ENCODE peak calls at places on chromosomes 5 and 9, in nine cellular contexts. C is cardiac muscle cell; N is ELR; M is NCI-H226; V is WTC11; U is activated naive CD4-positive, alpha-beta T cell treated with anti-CD3 and anti-CD28 coated beads for 36 hours; R is iPS DF 6.9; I is HFFc6; E is activated CD8-positive, alpha-beta memory T cell treated with anti-CD3 and anti-CD28 coated beads, Interleukin-2, amount 50 U/mL, for 48 hours. W is an unnamed sample.

GRCh38 chr5:12330381-12330780 is 426.1 kb upstream of the CTNND2 start:
- DNase-seq in N (peak), R (no peak), M (no peak), U (no peak), E (no peak), I (no peak), V (no peak), C (no peak), W (no peak)

GRCh38 chr9:76987594-76988200 is 31.8 kb upstream of the FOXB2 start:
- DNase-seq in M (peak), N (peak), C (peak), V (peak), R (peak), U (peak), I (peak), E (no peak), W (peak)

GRCh38 chr5:52693279-52693678 is 94.4 kb upstream of the ITGA1 start:
- DNase-seq in E (no peak), I (peak), V (peak), C (peak), R (no peak), U (peak), M (peak), N (peak), W (no peak)

GRCh38 chr5:161544350-161544765 is 2.2 kb downstream of the GABRB2 start:
- DNase-seq in V (peak), C (peak), E (no peak), I (peak), U (peak), M (no peak), N (peak), R (no peak), W (peak)

GRCh38 chr5:126368239-126368812 is 54.9 kb upstream of the GRAMD2B start:
- DNase-seq in M (peak), U (no peak), V (peak), R (peak), E (no peak), C (no peak), N (no peak), I (no peak), W (no peak)

GRCh38 chr9:15104826-15105420 is 194.7 kb upstream of the FREM1 start:
- DNase-seq in I (peak), N (peak), M (peak), E (no peak), V (peak), U (peak), R (no peak), C (peak), W (no peak)

GRCh38 chr9:79233542-79233941 is 338.2 kb upstream of the TLE4 start:
- DNase-seq in U (peak), N (peak), M (no peak), R (peak), I (peak), C (peak), V (peak), E (no peak), W (no peak)

GRCh38 chr5:7533941-7534340 is 138.0 kb downstream of the ADCY2 start:
- DNase-seq in R (no peak), V (no peak), U (no peak), E (no peak), C (no peak), I (no peak), N (no peak), M (no peak), W (no peak)

GRCh38 chr9:135085830-135086546 is 1.5 kb upstream of the OLFM1 start:
- DNase-seq in R (peak), E (peak), I (peak), M (peak), V (peak), C (peak), N (peak), U (peak), W (peak)

GRCh38 chr5:145872486-145872885 is 328 bp downstream of the GRXCR2 start:
- DNase-seq in C (no peak), U (no peak), N (no peak), E (no peak), R (no peak), V (no peak), I (no peak), M (no peak), W (no peak)

GRCh38 chr9:115158666-115159481 is 40.9 kb upstream of the TNC start:
- DNase-seq in R (no peak), C (peak), U (no peak), V (no peak), I (peak), N (peak), M (peak), E (no peak), W (no peak)

GRCh38 chr5:109529520-109529919 is 119.7 kb upstream of the PJA2 start:
- DNase-seq in U (no peak), E (no peak), R (no peak), V (no peak), N (no peak), C (peak), M (no peak), I (peak), W (no peak)

GRCh38 chr9:38357350-38358114 is 35.0 kb upstream of the ALDH1B1 start:
- DNase-seq in E (no peak), V (no peak), I (no peak), U (no peak), C (no peak), N (no peak), M (no peak), R (no peak), W (no peak)

GRCh38 chr9:92576175-92576574 is 40.4 kb upstream of the ECM2 start:
- DNase-seq in N (no peak), C (no peak), R (no peak), E (no peak), I (no peak), M (no peak), V (no peak), U (no peak), W (no peak)

GRCh38 chr5:43315262-43315661 is 2.0 kb upstream of the HMGCS1 start:
- DNase-seq in R (no peak), V (no peak), N (peak), U (peak), E (peak), I (peak), C (no peak), M (peak), W (no peak)

GRCh38 chr9:135334953-135335460 is 144.6 kb upstream of the PPP1R26 start:
- DNase-seq in N (no peak), C (no peak), E (no peak), I (no peak), M (no peak), V (peak), U (no peak), R (no peak), W (no peak)

GRCh38 chr5:1437452-1437851 is 7.8 kb downstream of the SLC6A3 start:
- DNase-seq in M (peak), I (no peak), R (no peak), N (peak), U (peak), V (peak), E (no peak), C (peak), W (no peak)

GRCh38 chr5:132485641-132486317 is 4.8 kb downstream of the IRF1 start:
- DNase-seq in E (peak), U (peak), M (no peak), I (no peak), R (no peak), N (no peak), C (no peak), V (no peak), W (no peak)

GRCh38 chr9:128208386-128208785 is 5.2 kb downstream of the DNM1 start:
- DNase-seq in I (no peak), U (no peak), N (no peak), V (no peak), E (no peak), C (no peak), R (no peak), M (no peak), W (no peak)

GRCh38 chr5:77294212-77294611 is 83.7 kb downstream of the PDE8B start:
- DNase-seq in C (no peak), U (no peak), V (no peak), E (no peak), R (no peak), M (no peak), I (no peak), N (no peak), W (no peak)

GRCh38 chr5:65262094-65262493 is 219.6 kb downstream of the ADAMTS6 start:
- DNase-seq in M (peak), U (no peak), E (no peak), V (no peak), I (no peak), R (no peak), C (peak), N (peak), W (no peak)

GRCh38 chr5:139747583-139748504 is 47.8 kb upstream of the PSD2 start:
- DNase-seq in U (peak), N (peak), V (peak), R (no peak), I (no peak), M (no peak), E (peak), C (peak), W (no peak)

GRCh38 chr5:8081179-8081578 is 212.2 kb downstream of the MTRR start:
- DNase-seq in U (no peak), V (no peak), N (no peak), M (no peak), R (no peak), C (no peak), I (no peak), E (no peak), W (no peak)

GRCh38 chr5:109644829-109645228 is 44.9 kb upstream of the MAN2A1 start:
- DNase-seq in U (no peak), V (no peak), M (no peak), R (peak), I (no peak), C (no peak), E (no peak), N (no peak), W (no peak)

GRCh38 chr5:116658141-116658540 is 83.5 kb upstream of the SEMA6A start:
- DNase-seq in I (no peak), N (no peak), C (peak), M (no peak), E (no peak), V (no peak), U (no peak), R (no peak), W (no peak)

GRCh38 chr9:14321517-14322125 is 7.7 kb upstream of the NFIB start:
- DNase-seq in I (no peak), V (no peak), M (no peak), N (no peak), E (no peak), C (peak), U (no peak), R (no peak), W (no peak)

GRCh38 chr9:5893591-5894236 is 3.0 kb downstream of the MLANA start:
- DNase-seq in C (no peak), V (no peak), R (no peak), I (no peak), U (no peak), E (no peak), M (no peak), N (no peak), W (no peak)

GRCh38 chr5:111584651-111585050 is 72.3 kb upstream of the STARD4 start:
- DNase-seq in M (peak), I (peak), R (no peak), C (peak), N (peak), E (no peak), U (peak), V (no peak), W (no peak)

GRCh38 chr5:2142456-2142954 is 259.8 kb upstream of the IRX4 start:
- DNase-seq in E (no peak), U (no peak), M (no peak), I (no peak), V (no peak), R (no peak), N (no peak), C (no peak), W (no peak)

GRCh38 chr9:88775037-88775471 is 216.2 kb upstream of the S1PR3 start:
- DNase-seq in N (peak), C (peak), I (peak), V (no peak), E (no peak), U (no peak), M (peak), R (no peak), W (no peak)

GRCh38 chr5:173501271-173501670 is 115.2 kb downstream of the BOD1 start:
- DNase-seq in V (no peak), C (no peak), R (no peak), N (no peak), E (no peak), U (no peak), M (no peak), I (no peak), W (no peak)

GRCh38 chr5:125367702-125368101 is 621.3 kb upstream of the ZNF608 start:
- DNase-seq in C (peak), N (no peak), R (no peak), V (no peak), I (peak), U (no peak), E (no peak), M (peak), W (no peak)

GRCh38 chr5:6434737-6435136 is 13.9 kb upstream of the UBE2QL1 start:
- DNase-seq in N (no peak), V (no peak), U (no peak), M (no peak), R (no peak), C (no peak), I (no peak), E (no peak), W (no peak)

GRCh38 chr5:176625966-176626875 is 4.1 kb downstream of the SNCB start:
- DNase-seq in N (no peak), M (no peak), U (no peak), V (no peak), E (no peak), R (no peak), C (no peak), I (no peak), W (no peak)